ENCODE peak calls at places on chromosomes 11 and 22, in seven cellular contexts. J, R, Z, C, D, L and M are unnamed samples.
A peak's percentile ranks its signal among the peaks of the same experiment; 100 is the strongest.

GRCh38 chr11:47325271-47326041 is 27.0 kb downstream of the MYBPC3 start:
- DNase-seq in J (no peak), R (no peak), Z (no peak), C (no peak), D (no peak), L (no peak), M (no peak)

GRCh38 chr11:112211556-112211955 is 14.7 kb upstream of the PTS start:
- DNase-seq in J (no peak), R (no peak), Z (no peak), C (no peak), D (no peak), L (no peak), M (no peak)

GRCh38 chr11:110100476-110101240 is 7.5 kb downstream of the ZC3H12C start:
- DNase-seq in J (no peak), R (no peak), Z (no peak), C (no peak), D (no peak), L (no peak), M (no peak)

GRCh38 chr22:41445171-41446056 is 1.2 kb downstream of the TOB2 start:
- DNase-seq in J (peak; percentile 24), R (no peak), Z (peak; percentile 59), C (peak; percentile 30), D (peak; percentile 23), L (no peak), M (peak; percentile 55)

GRCh38 chr22:45602824-45603301 is 68.8 kb upstream of the ATXN10 start:
- DNase-seq in J (no peak), R (no peak), Z (peak; percentile 30), C (peak; percentile 82), D (no peak), L (no peak), M (no peak)

GRCh38 chr11:57679396-57679795 is 11.5 kb downstream of the ZDHHC5 start:
- DNase-seq in J (no peak), R (no peak), Z (no peak), C (no peak), D (no peak), L (no peak), M (no peak)

GRCh38 chr22:48803171-48803992 is 1024.3 kb downstream of the BRD1 start:
- DNase-seq in J (no peak), R (no peak), Z (no peak), C (no peak), D (no peak), L (no peak), M (no peak)

GRCh38 chr22:37394341-37394740 is 32.9 kb downstream of the ELFN2 start:
- DNase-seq in J (no peak), R (no peak), Z (no peak), C (no peak), D (no peak), L (no peak), M (no peak)

GRCh38 chr22:30605449-30606110 is 1.4 kb upstream of the TCN2 start:
- DNase-seq in J (peak; percentile 45), R (peak; percentile 25), Z (peak; percentile 68), C (peak; percentile 69), D (peak; percentile 43), L (peak; percentile 6), M (peak; percentile 52)

GRCh38 chr11:66976048-66976467 is 954 bp downstream of the C11orf86 start:
- DNase-seq in J (no peak), R (no peak), Z (no peak), C (peak; percentile 53), D (peak; percentile 79), L (no peak), M (no peak)

GRCh38 chr11:19225123-19225522 is 15.6 kb downstream of the E2F8 start:
- DNase-seq in J (no peak), R (no peak), Z (no peak), C (no peak), D (no peak), L (no peak), M (no peak)

GRCh38 chr11:69511358-69512015 is 30.0 kb downstream of the LINC01488 start:
- DNase-seq in J (peak; percentile 60), R (no peak), Z (no peak), C (no peak), D (no peak), L (no peak), M (no peak)

GRCh38 chr22:44532466-44533025 is 34.5 kb upstream of the RTL6 start:
- DNase-seq in J (no peak), R (no peak), Z (no peak), C (no peak), D (no peak), L (no peak), M (no peak)

GRCh38 chr11:6387811-6388599 is 2.3 kb upstream of the SMPD1 start:
- DNase-seq in J (peak; percentile 49), R (peak; percentile 51), Z (no peak), C (peak; percentile 53), D (no peak), L (no peak), M (no peak)

GRCh38 chr11:12765428-12765827 is 91.2 kb downstream of the TEAD1 start:
- DNase-seq in J (peak; percentile 66), R (peak; percentile 60), Z (no peak), C (no peak), D (no peak), L (no peak), M (peak; percentile 60)

GRCh38 chr11:69562816-69563215 is 78.1 kb upstream of the CCND1 start:
- DNase-seq in J (no peak), R (no peak), Z (no peak), C (no peak), D (no peak), L (no peak), M (no peak)

GRCh38 chr11:128946646-128947045 is 4.0 kb upstream of the TP53AIP1 start:
- DNase-seq in J (no peak), R (no peak), Z (no peak), C (no peak), D (no peak), L (no peak), M (no peak)

GRCh38 chr11:35166369-35167360 is 27.7 kb downstream of the CD44 start:
- DNase-seq in J (peak; percentile 93), R (peak; percentile 93), Z (no peak), C (peak; percentile 73), D (no peak), L (peak; percentile 50), M (no peak)

GRCh38 chr11:114060402-114061052 is 1.0 kb downstream of the ZBTB16 start:
- DNase-seq in J (peak; percentile 33), R (no peak), Z (peak; percentile 74), C (no peak), D (peak; percentile 72), L (peak; percentile 17), M (no peak)

GRCh38 chr11:81963018-81963417 is 770.6 kb downstream of the FAM181B start:
- DNase-seq in J (no peak), R (no peak), Z (no peak), C (peak; percentile 4), D (no peak), L (no peak), M (no peak)
- TF ChIP-seq CTCF in J (peak; percentile 19), R (no peak), Z (peak; percentile 15), C (no peak), D (peak; percentile 31), L (peak; percentile 51), M (no peak)

GRCh38 chr11:64361659-64362058 is 2.7 kb downstream of the RPS6KA4 start:
- DNase-seq in J (no peak), R (no peak), Z (no peak), C (no peak), D (no peak), L (no peak), M (no peak)

GRCh38 chr11:64360403-64360980 is 1.5 kb downstream of the RPS6KA4 start:
- DNase-seq in J (no peak), R (no peak), Z (no peak), C (no peak), D (no peak), L (no peak), M (no peak)

GRCh38 chr11:64358907-64359711 is at the start of gene RPS6KA4:
- DNase-seq in J (peak; percentile 58), R (peak; percentile 58), Z (peak; percentile 85), C (peak; percentile 47), D (peak; percentile 69), L (no peak), M (peak; percentile 76)

GRCh38 chr11:64358536-64358906 is 441 bp upstream of the RPS6KA4 start:
- DNase-seq in J (no peak), R (no peak), Z (no peak), C (no peak), D (no peak), L (no peak), M (no peak)

DNA sequence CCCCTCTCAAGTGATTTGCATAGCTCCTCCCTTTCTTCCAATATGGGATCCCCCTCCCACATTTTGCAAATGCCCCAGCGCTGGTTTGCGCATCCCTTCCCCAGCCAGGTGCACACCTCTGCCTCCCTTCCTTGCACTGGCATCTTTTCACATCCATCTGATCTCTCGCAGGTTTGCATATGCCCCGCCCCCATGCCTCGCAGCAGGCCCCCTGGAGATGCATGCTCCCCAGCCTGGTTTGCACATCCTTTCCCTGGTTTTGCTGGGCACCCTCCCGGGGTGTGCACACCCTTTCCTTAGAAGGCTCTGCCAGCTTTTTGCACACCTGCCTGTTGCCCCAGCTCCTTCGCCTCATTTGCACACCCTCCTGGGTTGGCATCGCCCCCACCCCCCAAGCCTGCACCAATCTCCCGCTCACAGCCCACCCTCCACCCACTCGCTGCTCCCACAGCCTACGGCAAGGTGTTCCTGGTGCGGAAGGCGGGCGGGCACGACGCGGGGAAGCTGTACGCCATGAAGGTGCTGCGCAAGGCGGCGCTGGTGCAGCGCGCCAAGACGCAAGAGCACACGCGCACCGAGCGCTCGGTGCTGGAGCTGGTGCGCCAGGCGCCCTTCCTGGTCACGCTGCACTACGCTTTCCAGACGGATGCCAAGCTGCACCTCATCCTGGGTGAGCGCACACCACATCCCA is 895 bp downstream of the RPS6KA4 start:
- DNase-seq in J (no peak), R (no peak), Z (no peak), C (no peak), D (no peak), L (peak; percentile 23), M (no peak)
- TF ChIP-seq CTCF in J (no peak), R (no peak), Z (no peak), C (no peak), D (no peak), L (no peak), M (no peak)

GRCh38 chr11:32151036-32151435 is 60.2 kb downstream of the RCN1 start:
- DNase-seq in J (no peak), R (no peak), Z (no peak), C (no peak), D (no peak), L (no peak), M (no peak)

GRCh38 chr11:32152821-32153220 is 61.9 kb downstream of the RCN1 start:
- DNase-seq in J (no peak), R (no peak), Z (no peak), C (no peak), D (no peak), L (no peak), M (no peak)

GRCh38 chr11:32149748-32150147 is 58.9 kb downstream of the RCN1 start:
- DNase-seq in J (no peak), R (no peak), Z (no peak), C (no peak), D (no peak), L (no peak), M (no peak)

GRCh38 chr11:32153747-32154146 is 62.9 kb downstream of the RCN1 start:
- DNase-seq in J (no peak), R (no peak), Z (no peak), C (no peak), D (no peak), L (no peak), M (no peak)

GRCh38 chr11:32154275-32154674 is 63.4 kb downstream of the RCN1 start:
- DNase-seq in J (peak; percentile 25), R (peak; percentile 22), Z (no peak), C (peak; percentile 18), D (no peak), L (no peak), M (no peak)
- TF ChIP-seq CTCF in J (peak; percentile 18), R (peak; percentile 29), Z (no peak), C (no peak), D (no peak), L (no peak), M (no peak)

GRCh38 chr22:35154937-35155387 is 89.0 kb downstream of the ISX start:
- DNase-seq in J (peak; percentile 38), R (peak; percentile 35), Z (peak; percentile 63), C (peak; percentile 64), D (peak; percentile 72), L (no peak), M (peak; percentile 30)
- TF ChIP-seq CTCF in J (peak; percentile 91), R (peak; percentile 65), Z (peak; percentile 73), C (peak; percentile 47), D (peak; percentile 76), L (peak; percentile 30), M (no peak)